ENCODE peak calls at places on chromosomes 11 and 22, in ten cellular contexts. E, U, C, R, P, N, J, I, A and O are unnamed samples.

GRCh38 chr11:121715395-121715794 is 262.6 kb upstream of the SORL1-AS1 start:
- DNase-seq in U (no peak), E (no peak), R (no peak), P (no peak), I (no peak), A (no peak), N (no peak), J (no peak), C (no peak), O (no peak)

GRCh38 chr11:67465190-67465522 is 3.9 kb downstream of the TMEM134 start:
- DNase-seq in N (peak; percentile 46), E (no peak), J (no peak), P (no peak), I (no peak), C (no peak), U (no peak), R (peak; percentile 55), A (no peak), O (no peak)

GRCh38 chr11:86119062-86119461 is 50.2 kb upstream of the PICALM start:
- DNase-seq in U (no peak), I (no peak), P (no peak), A (no peak), N (peak; percentile 80), C (no peak), E (no peak), R (no peak), J (no peak), O (no peak)

GRCh38 chr11:14522245-14522644 is 2.1 kb upstream of the PSMA1 start:
- DNase-seq in A (no peak), E (no peak), J (no peak), R (no peak), I (no peak), N (no peak), C (no peak), P (no peak), U (no peak), O (no peak)

GRCh38 chr11:35274909-35275807 is 136.2 kb downstream of the CD44 start:
- DNase-seq in I (no peak), J (no peak), R (peak; percentile 89), E (peak; percentile 78), P (no peak), N (peak; percentile 40), C (peak; percentile 32), A (no peak), U (no peak), O (no peak)

GRCh38 chr11:64341851-64342791 is 2.1 kb downstream of the CCDC88B start:
- DNase-seq in I (peak; percentile 74), N (peak; percentile 91), U (peak; percentile 94), R (peak; percentile 96), P (peak; percentile 84), E (peak; percentile 93), C (peak; percentile 96), A (peak; percentile 78), J (peak; percentile 80), O (peak; percentile 96)

GRCh38 chr11:9688716-9689511 is 25.0 kb downstream of the SWAP70 start:
- DNase-seq in P (no peak), J (no peak), A (no peak), E (no peak), N (peak; percentile 83), R (no peak), U (no peak), I (peak; percentile 51), C (no peak), O (no peak)

GRCh38 chr11:39209966-39210365 is 2249.5 kb downstream of the LRRC4C start:
- DNase-seq in P (no peak), R (no peak), J (no peak), U (no peak), A (no peak), I (no peak), C (no peak), E (peak; percentile 67), N (no peak), O (no peak)

GRCh38 chr22:32103648-32104326 is 55.3 kb downstream of the C22orf42 start:
- DNase-seq in A (no peak), I (no peak), N (peak; percentile 23), R (no peak), U (no peak), E (peak; percentile 13), P (no peak), J (no peak), C (no peak), O (no peak)

GRCh38 chr22:17218341-17218740 is 894 bp downstream of the ADA2 start:
- DNase-seq in A (no peak), P (no peak), N (no peak), R (no peak), U (no peak), C (no peak), I (no peak), J (no peak), E (no peak), O (no peak)

GRCh38 chr11:92765965-92766371 is 203.5 kb upstream of the MTNR1B start:
- DNase-seq in N (peak; percentile 40), P (no peak), I (peak; percentile 53), U (peak; percentile 50), E (peak; percentile 60), C (peak; percentile 39), A (no peak), J (no peak), R (no peak), O (peak; percentile 57)

GRCh38 chr11:100629671-100630070 is 57.4 kb upstream of the ARHGAP42 start:
- DNase-seq in A (no peak), E (no peak), R (no peak), N (peak; percentile 41), P (no peak), J (no peak), U (no peak), C (no peak), I (peak; percentile 16), O (no peak)

GRCh38 chr11:127493330-127493729 is 492.8 kb upstream of the KIRREL3 start:
- DNase-seq in N (peak; percentile 4), A (no peak), R (no peak), P (no peak), U (no peak), I (peak; percentile 14), C (peak; percentile 32), E (no peak), J (no peak), O (no peak)

GRCh38 chr22:29700206-29700948 is 19.4 kb upstream of the CABP7 start:
- DNase-seq in R (no peak), U (no peak), P (no peak), C (no peak), J (no peak), N (no peak), E (no peak), A (no peak), I (no peak), O (no peak)

GRCh38 chr11:65616575-65617001 is 1.0 kb downstream of the PCNX3 start:
- DNase-seq in N (peak; percentile 15), R (no peak), J (no peak), P (no peak), C (no peak), A (no peak), E (no peak), I (no peak), U (no peak), O (no peak)

GRCh38 chr11:110759972-110760381 is 47.7 kb upstream of the ARHGAP20 start:
- DNase-seq in A (no peak), U (no peak), R (peak; percentile 74), E (no peak), C (no peak), J (no peak), P (no peak), N (peak; percentile 9), I (no peak), O (no peak)

GRCh38 chr11:12193515-12194336 is 83.3 kb downstream of the MICAL2 start:
- DNase-seq in C (no peak), R (no peak), N (no peak), U (no peak), I (no peak), J (no peak), P (no peak), E (no peak), A (no peak), O (no peak)

GRCh38 chr22:30755760-30756124 is 61.1 kb downstream of the OSBP2 start:
- DNase-seq in J (no peak), I (no peak), N (no peak), P (no peak), R (no peak), C (no peak), A (no peak), E (no peak), U (no peak), O (no peak)

GRCh38 chr11:77141034-77141433 is 13.0 kb downstream of the MYO7A start:
- DNase-seq in P (no peak), J (no peak), U (no peak), E (no peak), I (no peak), R (no peak), C (no peak), N (peak; percentile 49), A (no peak), O (no peak)

GRCh38 chr11:9254416-9254815 is 10.7 kb downstream of the DENND5A start:
- DNase-seq in N (no peak), U (no peak), P (no peak), R (no peak), J (no peak), A (no peak), I (no peak), C (no peak), E (no peak), O (no peak)

GRCh38 chr11:78022397-78023396 is at the start of gene KCTD14:
- DNase-seq in R (peak; percentile 75), A (no peak), J (no peak), N (peak; percentile 78), P (no peak), E (peak; percentile 91), C (peak; percentile 85), U (peak; percentile 73), I (no peak), O (peak; percentile 86)

GRCh38 chr22:26687439-26687838 is 30.1 kb downstream of the MIAT start:
- DNase-seq in E (no peak), U (no peak), J (no peak), P (no peak), C (no peak), A (no peak), I (no peak), N (no peak), R (no peak), O (no peak)

GRCh38 chr11:8832571-8833260 is 78.3 kb upstream of the AKIP1 start:
- DNase-seq in N (peak; percentile 87), J (no peak), I (peak; percentile 41), P (no peak), R (peak; percentile 35), C (peak; percentile 46), U (peak; percentile 58), E (peak; percentile 72), A (no peak), O (peak; percentile 49)

GRCh38 chr22:36544107-36544620 is 15.2 kb upstream of the EIF3D start:
- DNase-seq in N (peak; percentile 23), A (no peak), E (no peak), I (no peak), C (no peak), P (no peak), J (no peak), R (no peak), U (no peak), O (no peak)

GRCh38 chr11:57426439-57426753 is 525 bp downstream of the SLC43A3 start:
- DNase-seq in U (no peak), I (no peak), P (no peak), C (no peak), A (no peak), N (peak; percentile 28), R (no peak), J (peak; percentile 2), E (no peak), O (peak; percentile 34)

GRCh38 chr11:63375434-63375833 is 5.8 kb downstream of the SLC22A9 start:
- DNase-seq in J (no peak), P (no peak), A (no peak), U (no peak), N (peak; percentile 26), I (no peak), E (no peak), R (no peak), C (no peak), O (no peak)

GRCh38 chr11:106681435-106681834 is 336.8 kb downstream of the GUCY1A2 start:
- DNase-seq in J (no peak), E (no peak), C (no peak), I (no peak), A (no peak), U (no peak), P (no peak), N (no peak), R (no peak), O (no peak)

GRCh38 chr11:17206448-17206847 is 1.3 kb downstream of the PIK3C2A start:
- DNase-seq in J (no peak), I (no peak), U (no peak), N (no peak), R (no peak), E (no peak), A (no peak), C (no peak), P (no peak), O (no peak)